ENCODE peak calls at places on chromosomes 1 and 21, in six cellular contexts. One of them, this sample, is unnamed.

GRCh38 chr1:211752951-211753486 is 77.5 kb downstream of the LPGAT1 start:
- DNase-seq in Daoy: no peak
- DNase-seq in H1: no peak
- DNase-seq in neural crest cell: no peak
- DNase-seq in retina: no peak
- DNase-seq in GM19239: no peak
- DNase-seq in this sample: no peak

GRCh38 chr1:66282343-66282852 is 251.6 kb upstream of the SGIP1 start:
- DNase-seq in Daoy: peak
- DNase-seq in H1: no peak
- DNase-seq in neural crest cell: no peak
- DNase-seq in retina: no peak
- DNase-seq in GM19239: peak
- DNase-seq in this sample: no peak

GRCh38 chr1:23594927-23595353 is 35.6 kb upstream of the ID3 start:
- DNase-seq in Daoy: no peak
- DNase-seq in H1: no peak
- DNase-seq in neural crest cell: no peak
- DNase-seq in retina: no peak
- DNase-seq in GM19239: no peak
- DNase-seq in this sample: no peak

GRCh38 chr1:34970829-34971228 is 14.3 kb downstream of the TMEM35B start:
- DNase-seq in Daoy: no peak
- DNase-seq in H1: no peak
- DNase-seq in neural crest cell: no peak
- DNase-seq in retina: no peak
- DNase-seq in GM19239: no peak
- DNase-seq in this sample: no peak

GRCh38 chr1:10105484-10105883 is 72.7 kb downstream of the UBE4B start:
- DNase-seq in Daoy: peak
- DNase-seq in H1: no peak
- DNase-seq in neural crest cell: no peak
- DNase-seq in retina: no peak
- DNase-seq in GM19239: no peak
- DNase-seq in this sample: no peak

GRCh38 chr1:6915999-6916565 is 130.8 kb downstream of the CAMTA1 start:
- DNase-seq in Daoy: no peak
- DNase-seq in H1: no peak
- DNase-seq in neural crest cell: no peak
- DNase-seq in retina: no peak
- DNase-seq in GM19239: no peak
- DNase-seq in this sample: no peak

GRCh38 chr1:184906771-184907170 is 67.5 kb downstream of the NIBAN1 start:
- DNase-seq in Daoy: no peak
- DNase-seq in H1: no peak
- DNase-seq in neural crest cell: no peak
- DNase-seq in retina: no peak
- DNase-seq in GM19239: no peak
- DNase-seq in this sample: no peak

GRCh38 chr1:246779561-246780175 is 55.5 kb downstream of the SCCPDH start:
- DNase-seq in Daoy: no peak
- DNase-seq in H1: no peak
- DNase-seq in neural crest cell: no peak
- DNase-seq in retina: no peak
- DNase-seq in GM19239: no peak
- DNase-seq in this sample: no peak

GRCh38 chr1:224873645-224874369 is 55.7 kb upstream of the DNAH14 start:
- DNase-seq in Daoy: no peak
- DNase-seq in H1: no peak
- DNase-seq in neural crest cell: no peak
- DNase-seq in retina: peak
- DNase-seq in GM19239: no peak
- DNase-seq in this sample: no peak

GRCh38 chr1:36846366-36846765 is 187.9 kb downstream of the GRIK3 start:
- DNase-seq in Daoy: no peak
- DNase-seq in H1: no peak
- DNase-seq in neural crest cell: no peak
- DNase-seq in retina: peak
- DNase-seq in GM19239: no peak
- DNase-seq in this sample: peak

GRCh38 chr1:54413295-54413694 is 7.1 kb upstream of the SSBP3 start:
- DNase-seq in Daoy: peak
- DNase-seq in H1: no peak
- DNase-seq in neural crest cell: no peak
- DNase-seq in retina: peak
- DNase-seq in GM19239: no peak
- DNase-seq in this sample: no peak

GRCh38 chr1:32924881-32925344 is 23.7 kb upstream of the TMEM54 start:
- DNase-seq in Daoy: no peak
- DNase-seq in H1: no peak
- DNase-seq in neural crest cell: peak
- DNase-seq in retina: peak
- DNase-seq in GM19239: no peak
- DNase-seq in this sample: peak

GRCh38 chr1:93235261-93235660 is 54.7 kb downstream of the CCDC18 start:
- DNase-seq in Daoy: no peak
- DNase-seq in H1: no peak
- DNase-seq in neural crest cell: no peak
- DNase-seq in retina: no peak
- DNase-seq in GM19239: no peak
- DNase-seq in this sample: no peak

GRCh38 chr1:65896721-65897120 is 104.0 kb downstream of the PDE4B start:
- DNase-seq in Daoy: no peak
- DNase-seq in H1: no peak
- DNase-seq in neural crest cell: no peak
- DNase-seq in retina: no peak
- DNase-seq in GM19239: no peak
- DNase-seq in this sample: no peak

GRCh38 chr1:170665625-170666024 is 1.7 kb downstream of the PRRX1 start:
- DNase-seq in Daoy: no peak
- DNase-seq in H1: no peak
- DNase-seq in neural crest cell: no peak
- DNase-seq in retina: peak
- DNase-seq in GM19239: no peak
- DNase-seq in this sample: no peak

GRCh38 chr1:204961765-204962419 is 81.1 kb upstream of the CNTN2 start:
- DNase-seq in Daoy: no peak
- DNase-seq in H1: no peak
- DNase-seq in neural crest cell: no peak
- DNase-seq in retina: no peak
- DNase-seq in GM19239: no peak
- DNase-seq in this sample: no peak

GRCh38 chr21:45263534-45263933 is 24.2 kb downstream of the POFUT2 start:
- DNase-seq in Daoy: peak
- DNase-seq in H1: no peak
- DNase-seq in neural crest cell: no peak
- DNase-seq in retina: no peak
- DNase-seq in GM19239: no peak
- DNase-seq in this sample: no peak

GRCh38 chr21:36665806-36666205 is 33.1 kb upstream of the SIM2 start:
- DNase-seq in Daoy: no peak
- DNase-seq in H1: no peak
- DNase-seq in neural crest cell: no peak
- DNase-seq in retina: no peak
- DNase-seq in GM19239: no peak
- DNase-seq in this sample: no peak

GRCh38 chr1:168565825-168566224 is 10.6 kb upstream of the XCL1 start:
- DNase-seq in Daoy: no peak
- DNase-seq in H1: no peak
- DNase-seq in neural crest cell: no peak
- DNase-seq in retina: no peak
- DNase-seq in GM19239: no peak
- DNase-seq in this sample: no peak

GRCh38 chr1:215599418-215599817 is 32.3 kb downstream of the KCTD3 start:
- DNase-seq in Daoy: peak
- DNase-seq in H1: no peak
- DNase-seq in neural crest cell: no peak
- DNase-seq in retina: no peak
- DNase-seq in GM19239: no peak
- DNase-seq in this sample: no peak

GRCh38 chr21:32131960-32132359 is 146.9 kb downstream of the MIS18A start:
- DNase-seq in Daoy: peak
- DNase-seq in H1: no peak
- DNase-seq in neural crest cell: no peak
- DNase-seq in retina: peak
- DNase-seq in GM19239: no peak
- DNase-seq in this sample: no peak

GRCh38 chr1:36411674-36412648 is 14.3 kb upstream of the LSM10 start:
- DNase-seq in Daoy: peak
- DNase-seq in H1: no peak
- DNase-seq in neural crest cell: no peak
- DNase-seq in retina: no peak
- DNase-seq in GM19239: no peak
- DNase-seq in this sample: no peak

GRCh38 chr1:183180213-183180612 is 5.9 kb upstream of the LAMC2 start:
- DNase-seq in Daoy: peak
- DNase-seq in H1: no peak
- DNase-seq in neural crest cell: no peak
- DNase-seq in retina: no peak
- DNase-seq in GM19239: peak
- DNase-seq in this sample: no peak

GRCh38 chr1:11364170-11364569 is 91.2 kb downstream of the UBIAD1 start:
- DNase-seq in Daoy: no peak
- DNase-seq in H1: no peak
- DNase-seq in neural crest cell: no peak
- DNase-seq in retina: no peak
- DNase-seq in GM19239: no peak
- DNase-seq in this sample: no peak